ENCODE peak calls at places on chromosomes 5 and 9, in nine cellular contexts. T, R, C, Z, Q, N, A, M and K are unnamed samples.

GRCh38 chr9:35771524-35771923 is 17.4 kb upstream of the MSMP start:
- DNase-seq in T (peak), R (no peak), C (peak), Z (peak), Q (no peak), N (no peak), A (peak), M (no peak), K (peak)

GRCh38 chr5:172351240-172351778 is 67.7 kb upstream of the UBTD2 start:
- DNase-seq in T (peak), R (no peak), C (no peak), Z (no peak), Q (peak), N (no peak), A (no peak), M (no peak), K (no peak)

GRCh38 chr5:125043781-125044391 is 297.4 kb upstream of the ZNF608 start:
- DNase-seq in T (peak), R (no peak), C (peak), Z (peak), Q (peak), N (peak), A (peak), M (peak), K (peak)

GRCh38 chr5:154523704-154524103 is 45.7 kb upstream of the HAND1 start:
- DNase-seq in T (no peak), R (no peak), C (no peak), Z (peak), Q (no peak), N (peak), A (no peak), M (peak), K (no peak)

GRCh38 chr9:14906654-14907359 is 3.4 kb downstream of the FREM1 start:
- DNase-seq in T (no peak), R (no peak), C (no peak), Z (no peak), Q (no peak), N (no peak), A (no peak), M (no peak), K (no peak)

GRCh38 chr5:67141644-67142043 is 55.0 kb downstream of the CD180 start:
- DNase-seq in T (no peak), R (no peak), C (no peak), Z (no peak), Q (no peak), N (no peak), A (no peak), M (no peak), K (no peak)

GRCh38 chr5:79806741-79807140 is 117.1 kb downstream of the CMYA5 start:
- DNase-seq in T (no peak), R (no peak), C (peak), Z (no peak), Q (no peak), N (peak), A (no peak), M (no peak), K (no peak)

GRCh38 chr5:142438573-142438972 is 113.8 kb upstream of the SPRY4 start:
- DNase-seq in T (no peak), R (no peak), C (no peak), Z (no peak), Q (no peak), N (no peak), A (no peak), M (no peak), K (no peak)

GRCh38 chr5:27830551-27830950 is 792.2 kb upstream of the CDH9 start:
- DNase-seq in T (no peak), R (no peak), C (peak), Z (peak), Q (no peak), N (peak), A (no peak), M (peak), K (no peak)

GRCh38 chr9:36146666-36147065 is 10.1 kb downstream of the GLIPR2 start:
- DNase-seq in T (no peak), R (no peak), C (no peak), Z (no peak), Q (no peak), N (no peak), A (no peak), M (no peak), K (no peak)

GRCh38 chr5:126561908-126562307 is 33.1 kb downstream of the ALDH7A1 start:
- DNase-seq in T (no peak), R (no peak), C (peak), Z (no peak), Q (no peak), N (peak), A (no peak), M (no peak), K (no peak)

GRCh38 chr5:150778517-150779396 is at the start of gene SMIM3:
- DNase-seq in T (peak), R (no peak), C (peak), Z (peak), Q (peak), N (peak), A (peak), M (peak), K (no peak)

GRCh38 chr9:88477300-88477751 is 57.7 kb upstream of the NXNL2 start:
- DNase-seq in T (no peak), R (no peak), C (peak), Z (peak), Q (no peak), N (peak), A (no peak), M (peak), K (no peak)

GRCh38 chr5:135832941-135833340 is 1.5 kb upstream of the SLC25A48 start:
- DNase-seq in T (no peak), R (no peak), C (no peak), Z (no peak), Q (no peak), N (no peak), A (no peak), M (no peak), K (no peak)

GRCh38 chr5:891837-892389 is 688 bp downstream of the BRD9 start:
- DNase-seq in T (peak), R (no peak), C (peak), Z (peak), Q (no peak), N (peak), A (no peak), M (no peak), K (no peak)

GRCh38 chr5:157457391-157457790 is 2.6 kb upstream of the NIPAL4 start:
- DNase-seq in T (no peak), R (no peak), C (no peak), Z (no peak), Q (no peak), N (no peak), A (no peak), M (no peak), K (no peak)

GRCh38 chr9:135255033-135255842 is 167.8 kb downstream of the OLFM1 start:
- DNase-seq in T (no peak), R (no peak), C (no peak), Z (no peak), Q (peak), N (no peak), A (no peak), M (no peak), K (no peak)

GRCh38 chr9:105127863-105128220 is 116.6 kb upstream of the SLC44A1 start:
- DNase-seq in T (no peak), R (no peak), C (peak), Z (peak), Q (no peak), N (peak), A (no peak), M (peak), K (no peak)

GRCh38 chr5:146894763-146895521 is 16.4 kb upstream of the PPP2R2B start:
- DNase-seq in T (no peak), R (no peak), C (no peak), Z (no peak), Q (no peak), N (peak), A (no peak), M (no peak), K (no peak)

GRCh38 chr9:128712451-128713410 is 10.4 kb downstream of the PKN3 start:
- DNase-seq in T (no peak), R (no peak), C (no peak), Z (no peak), Q (peak), N (no peak), A (no peak), M (no peak), K (no peak)

GRCh38 chr5:407801-408268 is 35.1 kb upstream of the EXOC3 start:
- DNase-seq in T (no peak), R (no peak), C (no peak), Z (peak), Q (no peak), N (no peak), A (no peak), M (no peak), K (no peak)

GRCh38 chr5:43221502-43221901 is 29.5 kb downstream of the NIM1K start:
- DNase-seq in T (no peak), R (no peak), C (no peak), Z (no peak), Q (no peak), N (no peak), A (no peak), M (no peak), K (no peak)

GRCh38 chr9:2574215-2574614 is 47.4 kb upstream of the VLDLR start:
- DNase-seq in T (no peak), R (no peak), C (no peak), Z (peak), Q (no peak), N (no peak), A (no peak), M (no peak), K (no peak)

GRCh38 chr5:176578391-176578808 is 29.3 kb downstream of the CDHR2 start:
- DNase-seq in T (peak), R (no peak), C (peak), Z (peak), Q (peak), N (peak), A (peak), M (no peak), K (peak)

DNA sequence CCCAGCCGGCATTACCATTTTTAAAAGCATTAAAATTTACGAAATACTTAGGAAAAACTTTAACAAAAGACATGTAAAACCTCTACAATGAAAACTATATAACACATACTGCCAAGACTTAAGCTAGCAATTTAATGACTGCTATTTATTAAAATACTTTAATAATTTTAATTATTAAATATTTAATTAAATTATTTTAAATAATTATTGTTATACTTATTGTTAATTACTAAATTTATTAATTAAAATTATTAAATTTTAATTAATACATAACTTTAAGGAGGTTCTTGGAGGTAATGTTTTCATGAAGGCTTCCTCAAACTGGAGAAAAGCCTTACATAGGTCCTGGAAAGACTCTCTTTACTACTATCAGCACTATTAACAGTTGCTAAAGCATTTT is 47.5 kb downstream of the C5orf22 start:
- DNase-seq in T (no peak), R (no peak), C (no peak), Z (no peak), Q (no peak), N (no peak), A (no peak), M (no peak), K (no peak)
- TF ChIP-seq CTCF in T (no peak), R (no peak), C (no peak), Z (no peak), Q (no peak), N (no peak), A (no peak), M (no peak), K (no peak)

DNA sequence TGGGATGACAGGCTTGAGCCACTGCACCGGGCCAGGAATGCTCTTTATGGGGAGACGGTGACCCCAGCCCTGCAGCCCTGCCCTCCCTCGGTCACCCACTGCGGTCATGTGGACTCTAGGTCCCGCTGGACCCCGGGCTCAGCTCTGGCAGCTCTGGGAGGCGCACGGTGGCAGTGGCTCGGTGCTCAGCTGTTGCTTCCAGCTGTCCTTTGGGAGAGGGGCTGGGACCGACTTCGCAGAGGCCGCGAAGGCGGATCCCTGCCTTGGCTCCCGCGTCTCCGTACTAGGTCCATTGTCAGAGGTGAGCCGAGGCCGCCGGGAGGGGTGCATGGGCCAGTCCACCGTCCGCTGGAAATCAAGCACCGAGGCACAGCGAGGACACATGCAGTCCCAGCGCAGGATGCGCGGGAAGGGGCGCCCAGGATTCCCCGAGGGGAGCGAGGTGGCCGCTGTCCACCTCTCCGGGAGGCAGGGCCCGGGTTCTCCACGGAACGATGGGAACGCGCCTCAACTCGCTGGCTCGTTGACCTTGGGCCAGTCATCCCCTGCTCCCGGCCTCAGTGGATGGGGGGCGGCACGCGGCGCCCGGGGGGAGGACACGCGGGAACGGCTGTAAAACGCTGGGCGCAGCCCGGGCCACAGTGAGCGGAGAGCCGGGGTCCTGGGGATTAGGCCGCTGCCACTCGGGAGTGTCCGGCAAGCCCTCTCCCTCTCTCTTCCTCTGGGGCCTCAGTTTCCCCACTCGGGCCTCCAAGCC is 734 bp downstream of the GBGT1 start:
- DNase-seq in T (no peak), R (no peak), C (no peak), Z (no peak), Q (peak), N (no peak), A (no peak), M (no peak), K (no peak)
- H3K4me3 ChIP-seq in T (peak), R (peak), C (peak), Z (peak), Q (peak), N (peak), A (peak), M (peak), K (no peak)

GRCh38 chr9:99115947-99116543 is 11.1 kb downstream of the TGFBR1 start:
- DNase-seq in T (no peak), R (no peak), C (no peak), Z (peak), Q (no peak), N (no peak), A (no peak), M (no peak), K (no peak)
- TF ChIP-seq CTCF in T (no peak), R (no peak), C (no peak), Z (no peak), Q (no peak), N (no peak), A (no peak), M (no peak), K (no peak)

DNA sequence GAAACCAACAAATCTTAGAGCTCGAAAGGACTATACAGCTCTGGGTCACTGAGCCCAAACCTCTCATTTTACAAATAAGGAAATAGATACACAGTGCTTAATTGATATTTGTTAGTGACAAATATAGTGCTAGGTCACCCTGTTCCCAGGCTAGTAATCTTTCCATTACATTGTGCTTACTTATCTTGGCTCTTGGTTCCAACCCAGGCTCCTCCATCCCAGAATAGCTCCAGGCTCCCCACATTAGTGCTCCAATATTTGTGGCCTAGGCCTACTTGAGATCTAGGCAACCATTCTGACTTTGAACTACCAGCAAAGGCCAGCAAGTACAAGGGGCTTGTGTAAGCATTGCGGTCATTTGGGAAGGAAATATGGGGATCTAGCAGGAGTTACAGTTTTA is 21.7 kb upstream of the SUB1 start:
- DNase-seq in T (no peak), R (no peak), C (no peak), Z (no peak), Q (no peak), N (no peak), A (no peak), M (no peak), K (no peak)
- H3K4me3 ChIP-seq in T (no peak), R (no peak), C (no peak), Z (no peak), Q (no peak), N (no peak), A (no peak), M (no peak), K (no peak)

GRCh38 chr5:84251503-84251902 is 133.2 kb downstream of the EDIL3 start:
- DNase-seq in T (no peak), R (no peak), C (no peak), Z (no peak), Q (no peak), N (no peak), A (no peak), M (no peak), K (no peak)

GRCh38 chr5:84253946-84254345 is 130.7 kb downstream of the EDIL3 start:
- DNase-seq in T (no peak), R (no peak), C (no peak), Z (no peak), Q (no peak), N (no peak), A (no peak), M (no peak), K (no peak)

GRCh38 chr5:84257061-84257460 is 127.6 kb downstream of the EDIL3 start:
- DNase-seq in T (no peak), R (no peak), C (no peak), Z (no peak), Q (no peak), N (no peak), A (no peak), M (no peak), K (no peak)

GRCh38 chr5:84259221-84260045 is 125.2 kb downstream of the EDIL3 start:
- DNase-seq in T (no peak), R (no peak), C (no peak), Z (no peak), Q (no peak), N (peak), A (no peak), M (no peak), K (no peak)

DNA sequence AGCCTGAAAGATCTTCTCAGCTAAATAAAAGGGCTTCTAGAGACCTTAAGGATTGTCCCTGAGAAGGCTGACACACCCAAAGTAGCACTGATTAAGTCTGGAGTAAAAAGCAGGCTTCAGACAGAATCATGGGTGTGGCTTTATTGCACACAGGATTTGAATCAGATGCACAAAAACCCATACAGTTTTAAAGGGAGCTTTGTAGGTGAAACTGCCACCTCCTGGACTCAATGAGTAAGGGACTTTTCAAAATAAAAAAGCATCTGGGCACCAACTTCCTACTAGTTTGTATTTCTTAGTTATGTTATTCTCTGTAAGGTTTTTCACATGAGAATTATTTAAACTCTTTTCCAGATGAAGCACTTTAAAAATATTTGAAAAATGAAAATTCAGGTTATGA is 129.4 kb downstream of the EDIL3 start:
- DNase-seq in T (no peak), R (no peak), C (peak), Z (peak), Q (no peak), N (peak), A (no peak), M (no peak), K (no peak)
- TF ChIP-seq CTCF in T (no peak), R (peak), C (peak), Z (peak), Q (no peak), N (peak), A (no peak), M (peak), K (peak)

GRCh38 chr5:96336351-96336985 is 96.6 kb downstream of the PCSK1 start:
- DNase-seq in T (peak), R (peak), C (peak), Z (peak), Q (no peak), N (peak), A (peak), M (peak), K (peak)

GRCh38 chr5:96339862-96340261 is 93.2 kb downstream of the PCSK1 start:
- DNase-seq in T (no peak), R (no peak), C (peak), Z (no peak), Q (no peak), N (no peak), A (no peak), M (no peak), K (no peak)

GRCh38 chr5:96337048-96337781 is 95.8 kb downstream of the PCSK1 start:
- DNase-seq in T (no peak), R (no peak), C (no peak), Z (no peak), Q (no peak), N (no peak), A (no peak), M (no peak), K (no peak)

GRCh38 chr5:96338624-96339023 is 94.4 kb downstream of the PCSK1 start:
- DNase-seq in T (peak), R (no peak), C (peak), Z (no peak), Q (no peak), N (no peak), A (peak), M (no peak), K (no peak)

DNA sequence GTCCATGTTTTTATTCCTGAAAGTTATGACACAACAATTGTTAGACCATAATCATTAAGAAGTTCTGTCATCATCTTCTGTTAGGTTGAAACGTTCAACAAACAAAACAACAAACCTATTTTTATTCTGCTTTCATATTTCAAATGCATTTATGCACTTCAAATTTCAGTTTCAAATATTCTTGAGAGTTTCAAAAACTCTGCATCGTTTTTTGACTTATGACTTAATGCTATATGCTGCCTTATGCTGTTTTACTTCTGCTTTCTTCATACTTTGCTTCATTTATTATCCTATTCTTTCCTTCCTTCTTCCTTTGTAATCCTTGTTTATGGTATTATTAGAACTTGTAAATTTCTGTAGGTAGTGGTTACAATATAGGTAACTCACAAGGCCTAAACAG is 95.0 kb downstream of the PCSK1 start:
- DNase-seq in T (no peak), R (no peak), C (no peak), Z (no peak), Q (no peak), N (no peak), A (no peak), M (no peak), K (no peak)
- H3K4me3 ChIP-seq in T (no peak), R (no peak), C (no peak), Z (no peak), Q (no peak), N (no peak), A (no peak), M (no peak), K (no peak)

GRCh38 chr9:21392270-21392669 is 7.1 kb upstream of the IFNA2 start:
- DNase-seq in T (no peak), R (no peak), C (peak), Z (peak), Q (no peak), N (no peak), A (no peak), M (no peak), K (peak)
- TF ChIP-seq CTCF in T (no peak), R (peak), C (peak), Z (peak), Q (peak), N (peak), A (no peak), M (peak), K (peak)